ENCODE peak calls at places on chromosomes 16 and 17, in eight cellular contexts. One of them, this sample, is unnamed. For H3K27me3 and H3K4me1, the result is how much of the 10 kb centered on the place peaks cover.

GRCh38 chr17:7019839-7020519 is 2.9 kb upstream of the BCL6B start:
- DNase-seq in mesenchymal stem cell: peak
- DNase-seq in prostate gland: no peak
- DNase-seq in A673: peak
- DNase-seq in stomach: peak
- DNase-seq in right atrium auricular region: no peak
- DNase-seq in neural progenitor cell: peak
- DNase-seq in GM23248: peak
- DNase-seq in this sample: peak

GRCh38 chr17:20089795-20090547 is 80.8 kb downstream of the SPECC1 start:
- DNase-seq in right atrium auricular region: no peak
- DNase-seq in prostate gland: no peak
- DNase-seq in A673: no peak
- DNase-seq in mesenchymal stem cell: no peak
- DNase-seq in stomach: no peak
- DNase-seq in GM23248: no peak
- DNase-seq in neural progenitor cell: no peak
- DNase-seq in this sample: no peak

GRCh38 chr16:85046957-85047866 is 19.6 kb downstream of the KIAA0513 start:
- DNase-seq in mesenchymal stem cell: peak
- DNase-seq in A673: no peak
- DNase-seq in right atrium auricular region: no peak
- DNase-seq in stomach: peak
- DNase-seq in prostate gland: peak
- DNase-seq in neural progenitor cell: no peak
- DNase-seq in GM23248: no peak
- DNase-seq in this sample: no peak

GRCh38 chr16:84993926-84994325 is 17.4 kb downstream of the ZDHHC7 start:
- DNase-seq in prostate gland: no peak
- DNase-seq in A673: no peak
- DNase-seq in right atrium auricular region: no peak
- DNase-seq in stomach: no peak
- DNase-seq in neural progenitor cell: no peak
- DNase-seq in mesenchymal stem cell: no peak
- DNase-seq in GM23248: no peak
- DNase-seq in this sample: no peak

GRCh38 chr17:8243827-8244226 is 4.0 kb downstream of the CTC1 start:
- DNase-seq in A673: no peak
- DNase-seq in neural progenitor cell: no peak
- DNase-seq in mesenchymal stem cell: no peak
- DNase-seq in GM23248: no peak
- DNase-seq in stomach: no peak
- DNase-seq in prostate gland: no peak
- DNase-seq in right atrium auricular region: no peak
- DNase-seq in this sample: no peak

GRCh38 chr17:73592531-73592961 is 51.7 kb downstream of the SDK2 start:
- DNase-seq in neural progenitor cell: no peak
- DNase-seq in mesenchymal stem cell: no peak
- DNase-seq in prostate gland: no peak
- DNase-seq in stomach: no peak
- DNase-seq in GM23248: no peak
- DNase-seq in right atrium auricular region: no peak
- DNase-seq in A673: no peak
- DNase-seq in this sample: no peak

GRCh38 chr16:28531777-28532744 is 6.7 kb downstream of the NUPR1 start:
- DNase-seq in A673: no peak
- DNase-seq in mesenchymal stem cell: peak
- DNase-seq in right atrium auricular region: peak
- DNase-seq in GM23248: peak
- DNase-seq in stomach: peak
- DNase-seq in prostate gland: no peak
- DNase-seq in neural progenitor cell: peak
- DNase-seq in this sample: no peak

GRCh38 chr17:5282639-5283217 is 644 bp downstream of the RABEP1 start:
- DNase-seq in mesenchymal stem cell: peak
- DNase-seq in stomach: no peak
- DNase-seq in A673: peak
- DNase-seq in neural progenitor cell: no peak
- DNase-seq in GM23248: peak
- DNase-seq in prostate gland: no peak
- DNase-seq in right atrium auricular region: no peak
- DNase-seq in this sample: peak

GRCh38 chr17:66548659-66549311 is 246.4 kb downstream of the PRKCA start:
- DNase-seq in neural progenitor cell: no peak
- DNase-seq in stomach: no peak
- DNase-seq in GM23248: peak
- DNase-seq in A673: no peak
- DNase-seq in right atrium auricular region: no peak
- DNase-seq in mesenchymal stem cell: peak
- DNase-seq in prostate gland: no peak
- DNase-seq in this sample: no peak

GRCh38 chr16:28910046-28911031 is 14.7 kb downstream of the RABEP2 start:
- DNase-seq in prostate gland: no peak
- DNase-seq in stomach: no peak
- DNase-seq in GM23248: no peak
- DNase-seq in neural progenitor cell: no peak
- DNase-seq in right atrium auricular region: no peak
- DNase-seq in A673: no peak
- DNase-seq in mesenchymal stem cell: no peak
- DNase-seq in this sample: peak

GRCh38 chr17:52158450-52159042 is at the start of gene CA10:
- DNase-seq in neural progenitor cell: peak
- DNase-seq in A673: no peak
- DNase-seq in stomach: no peak
- DNase-seq in mesenchymal stem cell: no peak
- DNase-seq in GM23248: no peak
- DNase-seq in prostate gland: no peak
- DNase-seq in right atrium auricular region: no peak
- DNase-seq in this sample: no peak
- H3K27me3 ChIP-seq in neural progenitor cell: half or more
- H3K27me3 ChIP-seq in A673: half or more
- H3K27me3 ChIP-seq in stomach: under half
- H3K27me3 ChIP-seq in mesenchymal stem cell: under half
- H3K27me3 ChIP-seq in GM23248: under half
- H3K27me3 ChIP-seq in prostate gland: under half
- H3K27me3 ChIP-seq in right atrium auricular region: under half
- H3K27me3 ChIP-seq in this sample: under half

GRCh38 chr16:667780-668518 is at the start of gene RHOT2:
- DNase-seq in A673: peak
- DNase-seq in mesenchymal stem cell: peak
- DNase-seq in right atrium auricular region: peak
- DNase-seq in neural progenitor cell: peak
- DNase-seq in GM23248: peak
- DNase-seq in stomach: peak
- DNase-seq in prostate gland: peak
- DNase-seq in this sample: peak
- H3K4me3 ChIP-seq in A673: peak
- H3K4me3 ChIP-seq in mesenchymal stem cell: peak
- H3K4me3 ChIP-seq in right atrium auricular region: peak
- H3K4me3 ChIP-seq in neural progenitor cell: peak
- H3K4me3 ChIP-seq in GM23248: peak
- H3K4me3 ChIP-seq in stomach: peak
- H3K4me3 ChIP-seq in prostate gland: peak
- H3K4me3 ChIP-seq in this sample: peak

GRCh38 chr17:30588798-30589247 is 111.6 kb downstream of the GOSR1 start:
- DNase-seq in prostate gland: no peak
- DNase-seq in A673: no peak
- DNase-seq in neural progenitor cell: no peak
- DNase-seq in stomach: no peak
- DNase-seq in GM23248: no peak
- DNase-seq in mesenchymal stem cell: no peak
- DNase-seq in right atrium auricular region: no peak
- DNase-seq in this sample: no peak
- H3K4me1 ChIP-seq in prostate gland: under half
- H3K4me1 ChIP-seq in A673: under half
- H3K4me1 ChIP-seq in neural progenitor cell: under half
- H3K4me1 ChIP-seq in stomach: under half
- H3K4me1 ChIP-seq in GM23248: under half
- H3K4me1 ChIP-seq in mesenchymal stem cell: under half
- H3K4me1 ChIP-seq in right atrium auricular region: under half
- H3K4me1 ChIP-seq in this sample: under half

DNA sequence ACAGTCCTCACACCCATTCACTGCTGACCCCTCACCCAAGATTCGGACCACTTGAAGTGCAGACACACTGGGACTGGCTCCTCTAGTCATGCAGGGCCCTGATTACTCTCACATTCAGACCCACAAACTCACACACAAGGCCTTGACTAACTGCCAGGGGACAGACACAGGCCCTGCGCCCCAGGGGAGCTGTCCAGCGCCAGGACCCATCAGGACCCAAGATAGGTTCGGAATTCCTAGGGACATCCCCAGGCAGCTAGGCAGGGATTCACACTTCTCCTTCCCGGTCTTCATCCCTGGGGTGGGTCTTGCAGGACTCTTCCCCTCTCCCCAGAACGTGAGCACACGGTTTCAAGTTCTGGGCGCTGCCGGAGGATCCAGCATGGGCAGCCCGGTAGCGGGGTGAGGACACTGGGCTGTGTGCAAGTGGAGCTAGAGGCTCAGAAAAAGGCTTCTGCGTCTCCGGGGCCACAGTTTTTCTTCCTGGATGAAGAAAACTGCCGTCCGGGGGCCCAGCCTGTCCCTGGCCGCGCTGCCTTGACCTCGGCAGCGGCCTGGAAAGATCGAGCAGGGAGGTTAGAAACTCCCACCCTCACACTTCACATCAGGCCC is 1.6 kb downstream of the SEZ6 start:
- DNase-seq in A673: no peak
- DNase-seq in right atrium auricular region: no peak
- DNase-seq in stomach: no peak
- DNase-seq in neural progenitor cell: peak
- DNase-seq in prostate gland: no peak
- DNase-seq in mesenchymal stem cell: peak
- DNase-seq in GM23248: peak
- DNase-seq in this sample: peak
- H3K27me3 ChIP-seq in A673: under half
- H3K27me3 ChIP-seq in right atrium auricular region: under half
- H3K27me3 ChIP-seq in stomach: under half
- H3K27me3 ChIP-seq in neural progenitor cell: under half
- H3K27me3 ChIP-seq in prostate gland: under half
- H3K27me3 ChIP-seq in mesenchymal stem cell: half or more
- H3K27me3 ChIP-seq in GM23248: under half
- H3K27me3 ChIP-seq in this sample: under half

DNA sequence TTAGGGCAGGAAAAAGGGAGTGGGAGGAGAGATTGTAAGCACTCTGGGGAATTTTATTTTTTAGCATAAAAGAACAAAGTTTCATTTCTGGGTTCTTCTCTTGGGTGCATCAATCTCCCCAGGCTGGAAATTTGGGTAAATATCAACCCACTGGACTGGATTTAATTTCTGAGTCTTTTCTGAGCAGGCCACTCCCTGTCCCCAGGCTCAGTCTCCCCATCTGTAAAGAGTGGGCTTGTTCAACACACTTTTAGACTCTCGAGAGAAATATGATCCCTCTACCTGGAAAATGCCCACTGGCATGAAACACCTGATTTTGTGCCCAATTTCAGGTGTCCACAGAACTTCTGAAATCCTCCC is 617 bp upstream of the VTN start:
- DNase-seq in mesenchymal stem cell: no peak
- DNase-seq in right atrium auricular region: no peak
- DNase-seq in A673: no peak
- DNase-seq in prostate gland: no peak
- DNase-seq in neural progenitor cell: no peak
- DNase-seq in GM23248: no peak
- DNase-seq in stomach: no peak
- DNase-seq in this sample: no peak
- H3K4me3 ChIP-seq in mesenchymal stem cell: no peak
- H3K4me3 ChIP-seq in right atrium auricular region: no peak
- H3K4me3 ChIP-seq in A673: peak
- H3K4me3 ChIP-seq in prostate gland: no peak
- H3K4me3 ChIP-seq in neural progenitor cell: peak
- H3K4me3 ChIP-seq in GM23248: peak
- H3K4me3 ChIP-seq in stomach: no peak
- H3K4me3 ChIP-seq in this sample: peak

DNA sequence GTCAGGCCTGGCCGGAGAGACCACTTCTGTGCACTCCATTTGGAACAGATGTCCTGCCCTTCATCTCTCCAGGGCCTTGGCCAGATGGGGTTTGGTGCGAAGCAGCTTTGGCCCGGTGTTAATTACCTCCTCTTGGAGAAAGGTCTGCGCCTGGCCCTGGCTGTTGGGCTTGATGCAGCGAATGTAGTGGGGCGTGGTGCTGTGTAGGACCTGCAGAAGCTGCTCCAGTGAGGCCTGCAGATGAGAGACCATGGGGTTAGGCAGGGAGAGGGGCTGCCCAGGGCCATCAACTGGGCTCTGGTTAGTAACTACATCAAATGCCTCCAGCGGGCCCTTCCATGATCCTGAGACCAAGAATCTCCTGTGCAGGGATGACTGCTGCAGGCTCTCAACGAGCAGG is 18.7 kb downstream of the ZNHIT3 start:
- DNase-seq in stomach: no peak
- DNase-seq in right atrium auricular region: no peak
- DNase-seq in GM23248: no peak
- DNase-seq in prostate gland: no peak
- DNase-seq in A673: no peak
- DNase-seq in mesenchymal stem cell: no peak
- DNase-seq in neural progenitor cell: no peak
- DNase-seq in this sample: no peak
- H3K4me1 ChIP-seq in stomach: under half
- H3K4me1 ChIP-seq in right atrium auricular region: under half
- H3K4me1 ChIP-seq in GM23248: under half
- H3K4me1 ChIP-seq in prostate gland: under half
- H3K4me1 ChIP-seq in A673: under half
- H3K4me1 ChIP-seq in mesenchymal stem cell: under half
- H3K4me1 ChIP-seq in neural progenitor cell: under half
- H3K4me1 ChIP-seq in this sample: under half